ENCODE peak calls at places on chromosomes 2 and 18, in seven cellular contexts. K, E, V, Y, M, O and P are unnamed samples.

GRCh38 chr2:233125455-233126065 is 65.4 kb downstream of the INPP5D start:
- DNase-seq in K (no peak), E (no peak), V (no peak), Y (no peak), M (no peak), O (no peak), P (no peak)

GRCh38 chr2:27370816-27371620 is 602 bp downstream of the SNX17 start:
- DNase-seq in K (peak), E (peak), V (peak), Y (peak), M (peak), O (peak), P (no peak)

GRCh38 chr2:128237081-128237534 is 81.6 kb downstream of the HS6ST1 start:
- DNase-seq in K (no peak), E (no peak), V (no peak), Y (no peak), M (peak), O (no peak), P (no peak)

GRCh38 chr2:13560322-13560721 is 843.6 kb downstream of the TRIB2 start:
- DNase-seq in K (no peak), E (no peak), V (no peak), Y (no peak), M (no peak), O (no peak), P (no peak)

GRCh38 chr2:120134263-120134662 is 88.9 kb downstream of the TMEM185B start:
- DNase-seq in K (peak), E (no peak), V (peak), Y (peak), M (peak), O (peak), P (peak)

GRCh38 chr2:151334082-151334815 is 23.1 kb upstream of the TNFAIP6 start:
- DNase-seq in K (no peak), E (no peak), V (peak), Y (no peak), M (peak), O (peak), P (no peak)

GRCh38 chr2:222835142-222835822 is 25.6 kb upstream of the ACSL3 start:
- DNase-seq in K (peak), E (no peak), V (peak), Y (no peak), M (peak), O (no peak), P (no peak)

GRCh38 chr2:73227086-73227485 is 6.0 kb downstream of the PRADC1 start:
- DNase-seq in K (no peak), E (no peak), V (no peak), Y (no peak), M (no peak), O (no peak), P (no peak)

GRCh38 chr2:218559021-218559420 is 9.1 kb downstream of the USP37 start:
- DNase-seq in K (no peak), E (no peak), V (no peak), Y (no peak), M (no peak), O (no peak), P (no peak)

GRCh38 chr2:112877423-112877822 is 33.5 kb upstream of the IL37 start:
- DNase-seq in K (no peak), E (no peak), V (peak), Y (no peak), M (peak), O (no peak), P (no peak)

GRCh38 chr2:112881217-112882000 is 29.6 kb upstream of the IL37 start:
- DNase-seq in K (peak), E (peak), V (peak), Y (no peak), M (peak), O (no peak), P (peak)

GRCh38 chr2:112879491-112880041 is 31.4 kb upstream of the IL37 start:
- DNase-seq in K (no peak), E (no peak), V (no peak), Y (no peak), M (no peak), O (no peak), P (no peak)

GRCh38 chr2:112880696-112881095 is 30.3 kb upstream of the IL37 start:
- DNase-seq in K (no peak), E (no peak), V (no peak), Y (no peak), M (no peak), O (no peak), P (no peak)

GRCh38 chr2:112880081-112880531 is 30.9 kb upstream of the IL37 start:
- DNase-seq in K (no peak), E (no peak), V (peak), Y (no peak), M (peak), O (no peak), P (no peak)
- H3K4me2 ChIP-seq in K (peak), E (no peak), V (peak), Y (no peak), M (peak), O (no peak), P (no peak)

GRCh38 chr2:44330801-44331200 is 30.5 kb downstream of the PREPL start:
- DNase-seq in K (no peak), E (no peak), V (no peak), Y (no peak), M (peak), O (no peak), P (no peak)

GRCh38 chr2:44324971-44325426 is 36.3 kb downstream of the PREPL start:
- DNase-seq in K (no peak), E (no peak), V (peak), Y (no peak), M (peak), O (no peak), P (no peak)

GRCh38 chr2:44326548-44327269 is 34.6 kb downstream of the PREPL start:
- DNase-seq in K (no peak), E (no peak), V (no peak), Y (no peak), M (no peak), O (no peak), P (no peak)

GRCh38 chr2:44325897-44326296 is 35.4 kb downstream of the PREPL start:
- DNase-seq in K (no peak), E (no peak), V (no peak), Y (no peak), M (no peak), O (no peak), P (no peak)

DNA sequence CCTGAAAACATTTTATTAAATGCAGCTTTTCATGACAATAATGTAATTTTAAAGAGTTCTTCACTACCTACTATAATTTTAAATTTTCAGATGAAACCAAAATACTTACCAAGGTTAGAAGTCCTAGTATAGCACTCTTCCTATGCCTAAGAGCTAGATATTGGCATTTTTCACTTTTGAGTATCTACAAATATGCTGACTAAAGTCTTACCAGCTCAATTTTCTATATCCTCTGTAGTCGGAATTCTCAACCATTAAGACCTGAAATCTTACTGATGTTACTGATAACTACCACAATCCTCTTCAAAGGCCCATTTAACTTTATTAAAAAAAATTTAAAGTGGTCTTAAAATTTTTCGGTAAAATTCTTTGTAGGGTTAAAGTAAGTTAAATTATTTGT is 32.0 kb downstream of the PREPL start:
- DNase-seq in K (no peak), E (no peak), V (no peak), Y (no peak), M (no peak), O (no peak), P (no peak)
- H3K4me2 ChIP-seq in K (no peak), E (no peak), V (no peak), Y (no peak), M (no peak), O (no peak), P (no peak)

GRCh38 chr2:18950598-18950933 is 361.2 kb upstream of the NT5C1B start:
- DNase-seq in K (no peak), E (no peak), V (no peak), Y (no peak), M (peak), O (no peak), P (no peak)

DNA sequence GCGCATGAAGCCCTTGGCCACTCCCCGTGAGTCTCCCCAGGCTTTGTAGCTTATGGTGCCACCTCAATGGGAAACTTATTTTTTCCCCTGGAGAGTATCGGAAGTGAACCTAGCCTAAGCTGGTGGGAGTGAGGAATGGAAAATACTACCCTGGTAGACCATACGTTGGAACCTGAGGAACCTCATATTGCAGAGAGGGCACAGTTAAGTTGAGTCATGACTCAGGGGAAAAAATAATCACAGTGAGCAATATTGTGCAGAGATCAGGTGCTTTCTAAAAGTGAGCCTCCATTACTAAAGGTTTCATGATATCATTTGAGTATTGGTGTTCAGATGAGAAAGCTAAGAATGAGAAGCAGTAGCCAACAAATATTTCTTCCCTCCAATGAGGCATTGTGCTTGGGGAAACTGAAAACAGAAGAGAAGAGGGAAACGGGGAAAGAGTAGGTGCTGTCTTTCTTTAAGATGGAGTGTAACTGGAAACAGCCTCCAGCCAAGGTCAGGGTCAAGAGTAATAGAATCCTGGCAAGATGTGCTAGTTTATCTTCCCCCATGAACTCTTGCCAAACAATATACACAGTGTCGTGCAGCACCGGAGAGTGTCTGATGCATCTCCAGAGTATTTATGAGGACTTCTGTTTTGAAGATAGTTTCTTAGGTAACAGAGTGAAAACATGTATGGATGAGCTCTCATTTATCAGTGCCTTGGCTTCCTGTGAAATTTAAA is 360.7 kb upstream of the NT5C1B start:
- DNase-seq in K (peak), E (peak), V (peak), Y (no peak), M (peak), O (peak), P (no peak)
- H3K4me2 ChIP-seq in K (peak), E (no peak), V (peak), Y (no peak), M (peak), O (peak), P (no peak)

DNA sequence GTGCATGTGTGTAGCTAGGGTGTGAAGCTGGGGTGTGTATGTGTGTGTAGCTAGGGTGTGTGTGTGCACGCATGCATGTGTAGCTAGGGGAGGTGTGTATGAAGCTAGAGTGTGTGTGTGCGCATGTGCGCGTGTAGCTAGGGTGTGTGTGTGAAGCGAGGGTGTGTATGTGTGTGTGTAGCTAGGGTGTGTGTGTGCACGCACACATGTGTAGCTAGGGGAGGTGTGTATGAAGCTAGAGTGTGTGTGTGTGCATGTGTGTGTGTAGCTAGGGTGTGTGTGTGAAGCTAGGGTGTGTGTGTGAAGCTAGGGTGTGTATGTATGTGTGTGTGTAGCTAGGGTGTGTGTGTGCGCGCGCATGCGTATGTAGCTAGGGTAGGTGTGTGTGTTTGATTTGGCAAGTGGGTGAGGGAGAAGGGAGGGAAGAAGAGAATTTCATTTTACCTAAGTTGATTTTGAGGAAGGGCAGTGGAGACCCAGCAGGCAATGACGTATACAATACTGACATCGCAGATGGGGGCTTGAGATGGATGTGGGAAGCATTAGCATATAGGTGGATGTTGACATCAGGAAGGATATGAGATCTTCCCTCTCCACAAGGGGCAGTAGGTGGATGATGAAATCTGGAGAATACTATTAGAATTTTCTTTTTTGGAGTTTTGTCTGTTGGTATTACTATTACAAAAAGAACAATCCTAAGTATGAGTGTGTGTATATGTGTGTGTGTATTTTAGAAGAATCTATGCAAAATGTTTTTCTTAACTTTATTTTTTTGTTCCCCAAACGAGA is 70.7 kb downstream of the PRELID3A start:
- DNase-seq in K (no peak), E (no peak), V (no peak), Y (peak), M (peak), O (no peak), P (no peak)
- H3K4me2 ChIP-seq in K (no peak), E (no peak), V (no peak), Y (no peak), M (no peak), O (no peak), P (no peak)

GRCh38 chr2:239380831-239381708 is 19.8 kb downstream of the HDAC4 start:
- DNase-seq in K (no peak), E (no peak), V (no peak), Y (no peak), M (no peak), O (no peak), P (no peak)
- H3K4me2 ChIP-seq in K (no peak), E (no peak), V (no peak), Y (peak), M (no peak), O (no peak), P (no peak)

DNA sequence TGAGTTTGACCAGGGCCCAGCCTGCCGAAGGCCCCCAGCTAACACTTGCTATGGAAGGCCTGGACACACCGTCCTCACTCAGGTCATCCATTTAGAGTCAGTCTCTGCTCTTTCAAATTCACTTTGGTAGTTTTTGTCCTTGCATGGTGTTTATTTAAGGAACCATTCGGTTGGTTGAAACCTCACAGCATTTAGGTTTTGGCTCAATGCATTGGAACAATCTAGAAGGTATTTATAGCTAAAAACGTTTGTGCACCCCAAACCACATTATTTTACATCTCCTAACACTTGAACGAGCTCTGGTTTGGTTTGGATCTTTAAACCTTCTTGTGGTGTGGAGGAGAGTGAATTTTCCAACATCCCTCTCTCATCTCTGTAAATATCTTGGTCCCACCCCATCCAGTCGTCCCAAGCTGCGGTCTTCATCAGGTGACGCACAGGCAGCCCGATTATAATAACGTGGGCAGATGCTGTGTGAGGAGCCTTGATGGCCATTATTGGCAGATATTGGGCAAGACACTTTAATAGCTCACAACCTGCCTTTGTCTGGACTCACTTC is 287.9 kb downstream of the LPIN1 start:
- DNase-seq in K (no peak), E (no peak), V (no peak), Y (no peak), M (no peak), O (no peak), P (no peak)
- H3K4me2 ChIP-seq in K (no peak), E (no peak), V (no peak), Y (no peak), M (no peak), O (no peak), P (no peak)

DNA sequence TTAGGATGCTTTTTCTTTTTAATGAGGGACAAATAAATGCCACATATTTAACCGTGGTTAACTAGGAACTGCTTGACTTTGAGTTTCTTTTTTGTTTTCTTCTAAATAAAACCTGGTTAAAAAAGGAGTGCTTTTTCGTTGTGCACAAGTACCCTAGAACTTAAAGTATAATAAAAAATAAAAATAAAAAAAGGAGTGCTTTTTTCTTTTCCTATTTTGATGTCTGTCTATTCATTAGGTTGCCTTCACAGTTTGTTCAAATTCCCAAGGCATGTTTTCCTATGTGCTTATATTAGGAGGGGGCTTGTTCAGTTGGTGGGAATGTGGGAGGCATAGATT is 4.4 kb downstream of the FOSL2 start:
- DNase-seq in K (no peak), E (no peak), V (no peak), Y (no peak), M (no peak), O (no peak), P (no peak)
- H3K4me2 ChIP-seq in K (peak), E (no peak), V (peak), Y (no peak), M (peak), O (peak), P (peak)

GRCh38 chr18:45324489-45325111 is 290.7 kb upstream of the SLC14A2 start:
- DNase-seq in K (peak), E (no peak), V (peak), Y (peak), M (peak), O (no peak), P (no peak)
- H3K4me2 ChIP-seq in K (peak), E (no peak), V (no peak), Y (peak), M (peak), O (no peak), P (no peak)

GRCh38 chr18:74534981-74535649 is 815 bp downstream of the CNDP1 start:
- DNase-seq in K (peak), E (no peak), V (no peak), Y (no peak), M (no peak), O (no peak), P (no peak)
- H3K4me2 ChIP-seq in K (no peak), E (no peak), V (no peak), Y (no peak), M (no peak), O (no peak), P (no peak)